ENCODE peak calls at places on chromosomes 7 and 10, in six cellular contexts. W is CD8-positive, alpha-beta T cell; N is mammary epithelial cell; S is heart right ventricle; G is stomach; L is HFF-Myc. T is an unnamed sample.

GRCh38 chr7:26198133-26198780 is 2.3 kb downstream of the HNRNPA2B1 start:
- DNase-seq in G (no peak), N (no peak), W (no peak), L (no peak), S (no peak), T (no peak)

GRCh38 chr7:23020742-23021401 is 6.9 kb upstream of the HYCC1 start:
- DNase-seq in G (no peak), N (peak; percentile 96), W (no peak), L (peak; percentile 63), S (peak; percentile 15), T (no peak)

GRCh38 chr10:123165445-123166072 is 11.4 kb downstream of the BUB3 start:
- DNase-seq in S (no peak), W (no peak), L (no peak), N (no peak), G (no peak), T (no peak)

GRCh38 chr7:39924122-39924521 is 25.9 kb upstream of the CDK13 start:
- DNase-seq in N (no peak), G (no peak), S (no peak), L (no peak), W (no peak), T (no peak)

GRCh38 chr7:69603937-69604494 is 5.7 kb downstream of the AUTS2 start:
- DNase-seq in W (no peak), G (no peak), L (no peak), S (no peak), N (no peak), T (no peak)

GRCh38 chr7:27176962-27177794 is 3.1 kb upstream of the HOXA10 start:
- DNase-seq in G (no peak), L (no peak), W (no peak), N (no peak), S (no peak), T (no peak)

GRCh38 chr7:28629216-28629848 is 217.0 kb downstream of the CREB5 start:
- DNase-seq in G (no peak), W (no peak), N (peak; percentile 44), L (no peak), S (no peak), T (no peak)

GRCh38 chr7:149826344-149827088 is 11.7 kb upstream of the ZNF862 start:
- DNase-seq in G (no peak), L (no peak), S (no peak), W (no peak), N (no peak), T (no peak)

GRCh38 chr10:43679509-43679908 is 30.8 kb upstream of the ZNF32 start:
- DNase-seq in L (no peak), W (no peak), S (peak; percentile 81), N (peak; percentile 16), G (peak; percentile 88), T (no peak)

GRCh38 chr10:11742779-11743298 is 657 bp downstream of the ECHDC3 start:
- DNase-seq in W (no peak), S (peak; percentile 62), G (no peak), L (no peak), N (no peak), T (peak; percentile 16)

GRCh38 chr7:30988346-30989005 is 24.7 kb downstream of the GHRHR start:
- DNase-seq in G (peak; percentile 30), S (no peak), W (no peak), L (no peak), N (no peak), T (no peak)

GRCh38 chr7:85972504-85973141 is 671.1 kb upstream of the GRM3 start:
- DNase-seq in W (no peak), S (no peak), L (no peak), G (no peak), N (no peak), T (no peak)

GRCh38 chr7:72309476-72309875 is 102.7 kb downstream of the CALN1 start:
- DNase-seq in N (no peak), W (no peak), L (no peak), S (no peak), G (no peak), T (no peak)

GRCh38 chr10:31669367-31669766 is 259.3 kb downstream of the ARHGAP12 start:
- DNase-seq in G (no peak), W (no peak), L (no peak), S (no peak), N (no peak), T (no peak)

GRCh38 chr7:953547-954327 is 743 bp downstream of the ADAP1 start:
- DNase-seq in S (peak; percentile 41), N (peak; percentile 53), G (peak; percentile 76), W (no peak), L (no peak), T (no peak)

GRCh38 chr10:18312385-18313145 is 172.3 kb downstream of the CACNB2 start:
- DNase-seq in S (peak; percentile 29), N (peak; percentile 0), L (peak; percentile 27), W (no peak), G (no peak), T (no peak)

GRCh38 chr10:71347587-71348395 is 28.7 kb downstream of the SLC29A3 start:
- DNase-seq in L (no peak), G (peak; percentile 61), N (no peak), W (no peak), S (no peak), T (no peak)
- TF ChIP-seq CTCF in L (no peak), G (no peak), N (no peak), W (no peak), S (no peak), T (no peak)

DNA sequence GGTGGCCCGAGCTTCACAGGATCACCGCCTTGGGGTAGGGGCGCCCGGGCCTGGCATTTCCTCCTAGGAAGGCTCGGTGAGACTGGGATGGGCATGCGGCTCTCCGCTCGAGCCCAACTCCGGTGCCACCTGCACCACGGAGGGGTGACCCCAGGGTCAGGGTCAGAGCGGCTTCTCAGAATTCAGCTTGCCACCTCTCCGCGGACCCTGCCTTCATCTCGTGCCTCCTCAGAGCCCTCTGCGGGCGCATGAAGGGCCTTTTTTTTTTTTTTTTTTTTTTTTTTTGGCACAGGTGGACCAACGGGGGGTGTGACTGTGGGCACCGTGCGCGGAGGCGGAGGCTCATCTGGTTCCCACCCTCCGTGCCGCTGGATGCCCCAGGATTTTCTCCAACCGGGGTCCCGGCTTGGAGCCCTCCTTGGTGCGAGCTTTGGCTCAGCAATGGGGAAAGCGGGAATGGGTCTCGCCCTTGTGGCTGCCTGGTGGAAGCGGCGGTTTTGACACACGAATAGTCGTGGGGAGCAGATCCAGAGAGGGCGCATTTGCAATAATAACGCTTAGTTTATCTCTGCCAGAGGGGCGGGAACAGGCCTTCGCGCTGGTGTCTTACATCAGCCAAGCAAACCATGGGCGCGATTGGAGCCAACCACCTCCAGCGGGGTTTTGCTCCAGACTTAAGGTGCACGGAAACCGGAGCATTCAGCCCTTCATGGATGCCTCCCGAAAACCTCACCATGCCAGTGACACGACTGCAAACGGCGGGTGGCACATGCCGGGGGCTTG is 5.0 kb upstream of the TNRC18 start:
- DNase-seq in N (peak; percentile 73), W (no peak), L (no peak), S (peak; percentile 70), G (peak; percentile 70), T (peak; percentile 38)
- TF ChIP-seq CTCF in N (no peak), W (no peak), L (no peak), S (no peak), G (no peak), T (no peak)

GRCh38 chr10:81872206-81872605 is 2.8 kb upstream of the NRG3 start:
- DNase-seq in L (no peak), W (no peak), G (no peak), N (no peak), S (no peak), T (no peak)
- TF ChIP-seq CTCF in L (no peak), W (no peak), G (no peak), N (no peak), S (no peak), T (no peak)

DNA sequence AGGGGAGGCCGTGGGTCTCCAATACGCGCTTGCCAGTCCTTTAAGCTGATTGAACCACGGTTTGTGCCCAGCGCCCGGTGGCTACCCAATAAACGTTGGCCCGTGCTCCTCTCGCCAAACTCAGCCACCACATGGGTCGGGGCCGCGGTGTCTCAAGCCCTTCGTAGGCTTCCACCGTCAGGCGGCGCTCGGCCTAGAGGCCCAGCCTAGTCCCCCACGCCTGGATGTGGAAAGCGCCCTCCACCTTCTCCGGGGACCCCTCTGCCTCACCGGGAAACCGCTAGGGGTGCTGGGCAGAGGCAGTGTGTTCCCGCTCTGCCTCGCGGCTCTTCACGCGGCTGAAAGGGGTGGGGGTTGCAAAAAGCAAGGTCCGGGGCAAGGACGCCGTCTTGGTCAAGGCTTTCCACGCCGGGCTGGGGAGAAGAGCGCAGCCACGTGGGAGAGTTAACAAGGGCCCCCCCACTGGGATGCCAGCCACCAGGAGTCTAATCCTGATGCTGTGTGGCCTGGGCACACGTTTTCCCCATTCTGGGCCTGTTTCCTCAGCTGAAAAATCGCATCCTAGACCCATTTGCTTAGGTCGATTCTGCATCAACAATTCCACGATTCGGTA is 29.8 kb downstream of the LEP start:
- DNase-seq in S (no peak), L (no peak), N (no peak), G (no peak), W (no peak), T (no peak)
- TF ChIP-seq CTCF in S (no peak), L (peak; percentile 25), N (no peak), G (no peak), W (no peak), T (no peak)

DNA sequence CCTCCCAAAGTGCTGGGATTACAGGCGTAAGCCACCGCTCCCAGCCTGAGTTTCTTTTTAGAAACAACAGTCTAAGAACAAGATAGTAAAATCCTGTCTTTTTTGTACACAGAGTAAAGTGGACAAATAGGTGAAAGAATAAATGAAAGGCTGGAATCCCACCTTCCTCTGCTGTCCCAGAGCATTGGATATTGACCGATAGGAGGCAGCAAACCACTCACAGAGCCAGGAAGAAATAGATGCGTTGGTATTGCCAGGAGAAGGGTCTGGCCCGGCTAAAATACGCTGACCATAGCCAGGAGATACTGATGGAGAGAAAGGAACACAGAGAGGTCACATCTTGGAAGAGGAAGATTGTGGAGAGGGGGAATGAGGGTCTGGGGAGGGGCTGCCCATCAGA is 11.4 kb upstream of the ZNF12 start:
- DNase-seq in W (no peak), L (no peak), N (no peak), S (no peak), G (no peak), T (no peak)
- TF ChIP-seq CTCF in W (peak; percentile 17), L (no peak), N (no peak), S (no peak), G (no peak), T (no peak)

DNA sequence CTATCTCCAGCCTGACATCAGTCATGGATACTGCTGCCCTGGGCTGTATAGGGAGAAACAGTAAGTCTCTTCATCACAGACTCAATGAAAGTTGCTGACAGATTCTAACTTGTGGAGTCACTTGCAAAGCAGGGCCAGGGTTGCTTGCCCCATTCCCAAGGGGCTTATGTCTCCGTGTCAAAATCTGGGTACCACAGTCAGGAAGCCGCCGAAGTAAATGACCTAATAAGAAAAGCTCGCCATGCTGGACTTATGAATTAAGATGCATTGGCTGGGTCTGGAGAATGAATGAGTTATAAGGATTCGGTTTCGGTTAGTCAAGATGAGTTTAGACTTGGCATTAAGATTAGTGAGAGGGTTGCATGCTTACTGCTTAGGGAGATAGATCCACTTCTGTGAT is 10.8 kb upstream of the OR6V1 start:
- DNase-seq in W (no peak), S (no peak), G (no peak), N (no peak), L (no peak), T (no peak)
- TF ChIP-seq CTCF in W (no peak), S (no peak), G (no peak), N (no peak), L (no peak), T (no peak)

DNA sequence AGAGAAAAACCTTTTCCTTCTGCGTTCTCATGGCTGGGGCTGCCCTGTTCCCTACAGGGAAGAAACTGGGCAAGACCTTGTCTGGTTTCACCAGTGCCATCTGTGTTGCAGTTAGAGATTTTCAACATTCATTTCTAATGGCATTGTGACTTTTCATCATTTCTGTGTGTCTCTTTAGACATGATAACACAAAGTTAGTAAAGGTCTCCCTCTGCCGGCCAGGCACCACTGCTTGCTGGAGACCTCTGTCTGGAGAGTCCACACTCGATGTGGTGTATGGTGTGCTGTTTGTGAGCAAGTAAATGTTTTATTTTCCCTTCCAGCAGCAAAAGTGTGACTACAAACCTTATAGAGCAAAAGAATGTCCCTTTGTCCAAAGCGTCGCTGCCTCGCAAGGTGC is 213.5 kb downstream of the PAXIP1 start:
- DNase-seq in G (no peak), S (no peak), L (no peak), W (no peak), N (no peak), T (peak; percentile 55)
- TF ChIP-seq CTCF in G (no peak), S (peak; percentile 42), L (no peak), W (no peak), N (no peak), T (no peak)

T was measured in endothelial cell.